ENCODE peak calls at places on chromosome 12, in five cellular contexts. C is stimulated activated CD4-positive, alpha-beta T cell treated with anti-CD3 and anti-CD28 coated beads, Interleukin-15, amount 100 ng/mL, for 24 hours; S is T-helper 22 cell; R is activated gamma-delta T cell; M is Calu3. K is an unnamed sample.

GRCh38 chr12:108641446-108642268 is 8.0 kb upstream of the SELPLG start:
- DNase-seq in R (no peak), M (no peak), C (no peak), S (no peak), K (no peak)

GRCh38 chr12:13198921-13199320 is 2.4 kb downstream of the EMP1 start:
- DNase-seq in M (no peak), C (no peak), R (no peak), S (no peak), K (no peak)

GRCh38 chr12:113334786-113335539 is at the start of gene SLC8B1:
- DNase-seq in R (peak), M (peak), S (peak), C (peak), K (peak)

GRCh38 chr12:84356224-84356623 is 556.4 kb downstream of the SLC6A15 start:
- DNase-seq in C (no peak), S (no peak), R (no peak), M (no peak), K (no peak)

GRCh38 chr12:56190695-56191155 is 1.4 kb upstream of the SMARCC2 start:
- DNase-seq in M (no peak), C (no peak), S (no peak), R (no peak), K (no peak)

GRCh38 chr12:90102957-90103652 is 394.5 kb upstream of the ATP2B1 start:
- DNase-seq in R (no peak), M (peak), S (no peak), C (peak), K (peak)

GRCh38 chr12:117805865-117806264 is 162.9 kb downstream of the KSR2 start:
- DNase-seq in C (no peak), M (no peak), S (no peak), R (no peak), K (no peak)

GRCh38 chr12:67630373-67631088 is 18.0 kb upstream of the DYRK2 start:
- DNase-seq in M (peak), C (peak), R (peak), S (peak), K (no peak)

GRCh38 chr12:122064034-122064777 is 14.3 kb upstream of the MLXIP start:
- DNase-seq in R (no peak), M (peak), S (no peak), C (peak), K (peak)

GRCh38 chr12:95102916-95103671 is 29.7 kb upstream of the NR2C1 start:
- DNase-seq in R (no peak), M (peak), C (peak), S (no peak), K (peak)

GRCh38 chr12:47207005-47207717 is 127.4 kb upstream of the AMIGO2 start:
- DNase-seq in C (peak), R (no peak), M (no peak), S (peak), K (no peak)

GRCh38 chr12:23472329-23472971 is 477.0 kb downstream of the SOX5 start:
- DNase-seq in M (no peak), R (no peak), C (no peak), S (no peak), K (no peak)

GRCh38 chr12:98646165-98646764 is 1.2 kb downstream of the APAF1 start:
- DNase-seq in C (no peak), M (no peak), S (no peak), R (no peak), K (no peak)

GRCh38 chr12:120286768-120287490 is 4.8 kb downstream of the RNU4-2 start:
- DNase-seq in S (no peak), C (no peak), R (no peak), M (no peak), K (no peak)

GRCh38 chr12:53051058-53051880 is 1.4 kb downstream of the TNS2 start:
- DNase-seq in C (no peak), M (no peak), R (no peak), S (no peak), K (no peak)

GRCh38 chr12:47905313-47905730 is 528 bp upstream of the VDR start:
- DNase-seq in M (peak), C (peak), S (peak), R (no peak), K (no peak)

GRCh38 chr12:121036810-121037326 is 2.2 kb downstream of the OASL start:
- DNase-seq in C (peak), M (no peak), R (no peak), S (no peak), K (no peak)

GRCh38 chr12:38138225-38139221 is 178.1 kb upstream of the ALG10B start:
- DNase-seq in C (peak), R (no peak), M (peak), S (no peak), K (peak)

GRCh38 chr12:120538281-120539156 is 4.4 kb downstream of the RNF10 start:
- DNase-seq in C (no peak), S (no peak), R (no peak), M (peak), K (no peak)

GRCh38 chr12:3342051-3342450 is 149.0 kb upstream of the PRMT8 start:
- DNase-seq in C (no peak), S (no peak), M (peak), R (no peak), K (peak)

GRCh38 chr12:9328065-9328464 is 119.9 kb upstream of the PZP start:
- DNase-seq in R (no peak), S (no peak), C (no peak), M (no peak), K (no peak)

GRCh38 chr12:94525951-94526350 is 66.3 kb upstream of the CEP83 start:
- DNase-seq in C (no peak), S (no peak), M (no peak), R (no peak), K (peak)

GRCh38 chr12:11397366-11397765 is 2.0 kb upstream of the PRB2 start:
- DNase-seq in M (no peak), C (no peak), S (no peak), R (no peak), K (no peak)

K was measured in GM13977.